ENCODE peak calls at places on chromosomes 13 and 19, in ten cellular contexts. G is mesenchymal stem cell, W is OCI-LY7, Z is cardiac muscle cell, D is neuronal stem cell, I is astrocyte, X is cardiac fibroblast, L is body of pancreas, P is H7, S is astrocyte of the spinal cord. C is an unnamed sample.
A peak's percentile ranks its signal among the peaks of the same experiment; 100 is the strongest.

GRCh38 chr19:5434970-5435641 is 20.1 kb upstream of the ZNRF4 start:
- DNase-seq in G (peak; percentile 77), W (no peak), Z (no peak), D (no peak), I (peak; percentile 96), X (peak; percentile 37), L (no peak), P (peak; percentile 31), S (peak; percentile 88), C (peak; percentile 51)

GRCh38 chr13:99796175-99796819 is 175.3 kb downstream of the ZIC5 start:
- DNase-seq in G (peak; percentile 36), W (peak; percentile 14), Z (peak; percentile 87), D (peak; percentile 80), I (peak; percentile 10), X (peak; percentile 30), L (peak; percentile 14), P (peak; percentile 46), S (peak; percentile 52), C (peak; percentile 8)

GRCh38 chr19:41133260-41133659 is 19.0 kb downstream of the CYP2F1 start:
- DNase-seq in G (no peak), W (no peak), Z (no peak), D (no peak), I (no peak), X (peak; percentile 2), L (no peak), P (peak; percentile 20), S (no peak), C (no peak)

GRCh38 chr19:12064266-12065099 is at the start of gene ZNF844:
- DNase-seq in G (peak; percentile 85), W (peak; percentile 89), Z (peak; percentile 96), D (peak; percentile 83), I (peak; percentile 74), X (peak; percentile 94), L (peak; percentile 99), P (peak; percentile 98), S (peak; percentile 90), C (peak; percentile 35)

GRCh38 chr19:34578751-34579150 is 97.2 kb downstream of the WTIP start:
- DNase-seq in G (no peak), W (no peak), Z (no peak), D (no peak), I (no peak), X (no peak), L (no peak), P (no peak), S (no peak), C (no peak)

GRCh38 chr13:81320516-81320915 is 979.6 kb upstream of the SPRY2 start:
- DNase-seq in G (no peak), W (no peak), Z (no peak), D (no peak), I (no peak), X (no peak), L (no peak), P (no peak), S (no peak), C (no peak)

GRCh38 chr13:36858285-36858684 is 39.3 kb downstream of the RFXAP start:
- DNase-seq in G (peak; percentile 65), W (peak; percentile 82), Z (peak; percentile 80), D (no peak), I (peak; percentile 32), X (peak; percentile 75), L (no peak), P (peak; percentile 49), S (peak; percentile 66), C (no peak)

GRCh38 chr19:16339361-16339725 is 14.7 kb downstream of the KLF2 start:
- DNase-seq in G (no peak), W (no peak), Z (no peak), D (no peak), I (no peak), X (no peak), L (no peak), P (no peak), S (no peak), C (no peak)

GRCh38 chr13:80235131-80235530 is 105.8 kb downstream of the SPRY2 start:
- DNase-seq in G (peak; percentile 48), W (no peak), Z (no peak), D (no peak), I (peak; percentile 32), X (no peak), L (no peak), P (no peak), S (peak; percentile 47), C (peak; percentile 62)

GRCh38 chr13:106680796-106681482 is 113.0 kb upstream of the ARGLU1 start:
- DNase-seq in G (no peak), W (no peak), Z (no peak), D (peak; percentile 69), I (no peak), X (no peak), L (no peak), P (peak; percentile 66), S (no peak), C (no peak)

GRCh38 chr19:611506-611869 is 21.8 kb downstream of the HCN2 start:
- DNase-seq in G (peak; percentile 79), W (no peak), Z (no peak), D (no peak), I (peak; percentile 99), X (peak; percentile 74), L (no peak), P (no peak), S (peak; percentile 98), C (peak; percentile 94)

GRCh38 chr19:48695743-48696352 is at the start of gene FUT2:
- DNase-seq in G (no peak), W (no peak), Z (no peak), D (no peak), I (no peak), X (no peak), L (peak; percentile 90), P (peak; percentile 95), S (no peak), C (no peak)

GRCh38 chr13:22451345-22451744 is 729.4 kb upstream of the SGCG start:
- DNase-seq in G (peak; percentile 16), W (no peak), Z (no peak), D (peak; percentile 86), I (no peak), X (peak; percentile 26), L (peak; percentile 7), P (no peak), S (no peak), C (peak; percentile 60)

GRCh38 chr19:677201-677600 is 1.0 kb downstream of the FSTL3 start:
- DNase-seq in G (peak; percentile 88), W (no peak), Z (no peak), D (no peak), I (peak; percentile 80), X (peak; percentile 89), L (peak; percentile 72), P (peak; percentile 70), S (peak; percentile 85), C (peak; percentile 70)

GRCh38 chr13:66138172-66138811 is 1091.8 kb downstream of the PCDH9 start:
- DNase-seq in G (no peak), W (peak; percentile 93), Z (no peak), D (no peak), I (no peak), X (no peak), L (no peak), P (no peak), S (no peak), C (no peak)

GRCh38 chr19:16778796-16779411 is 50.3 kb upstream of the SIN3B start:
- DNase-seq in G (peak; percentile 75), W (peak; percentile 78), Z (peak; percentile 46), D (peak; percentile 31), I (peak; percentile 22), X (peak; percentile 65), L (peak; percentile 20), P (peak; percentile 83), S (peak; percentile 55), C (peak; percentile 4)

GRCh38 chr19:9566729-9567128 is 17.6 kb downstream of the ZNF121 start:
- DNase-seq in G (no peak), W (peak; percentile 11), Z (no peak), D (no peak), I (no peak), X (no peak), L (no peak), P (no peak), S (peak; percentile 3), C (no peak)

GRCh38 chr19:9570255-9570654 is 14.0 kb downstream of the ZNF121 start:
- DNase-seq in G (no peak), W (no peak), Z (no peak), D (no peak), I (no peak), X (no peak), L (no peak), P (no peak), S (no peak), C (no peak)

DNA sequence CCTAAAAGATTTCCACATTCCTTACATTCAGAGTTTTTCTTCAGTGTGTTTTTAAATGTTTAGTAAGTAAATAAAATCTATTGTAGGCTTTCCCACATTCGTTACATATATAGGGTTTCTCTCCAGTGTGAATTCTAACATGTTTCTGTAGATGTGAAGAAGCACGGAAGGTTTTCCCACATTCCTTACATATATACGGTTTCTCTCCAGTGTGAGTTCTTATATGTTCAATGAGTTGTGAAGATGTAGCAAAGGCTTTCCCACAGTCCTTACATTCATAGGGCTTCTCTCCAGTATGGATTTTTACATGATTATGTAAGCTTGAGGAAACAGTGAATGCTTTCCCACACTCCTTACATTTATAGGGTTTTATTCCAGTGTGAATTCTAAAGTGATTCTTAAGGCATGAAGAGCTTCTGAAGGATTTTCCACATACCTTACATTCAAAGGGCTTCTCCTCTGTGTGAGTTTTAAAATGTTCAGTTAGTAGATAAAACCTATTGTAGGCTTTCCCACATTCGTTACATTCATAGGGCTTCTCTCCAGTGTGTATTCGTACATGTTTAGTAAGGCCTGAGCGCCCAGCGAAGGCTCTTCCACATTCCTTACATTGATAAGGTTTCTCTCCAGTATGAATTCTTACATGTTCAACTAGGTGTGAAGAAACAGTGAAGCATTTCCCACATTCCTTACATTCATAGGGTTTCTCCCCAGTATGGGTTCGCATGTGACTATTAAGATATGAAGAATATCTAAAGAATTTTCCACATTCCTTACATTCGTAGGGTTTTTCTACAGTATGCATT is 18.2 kb downstream of the ZNF121 start:
- DNase-seq in G (peak; percentile 21), W (no peak), Z (no peak), D (no peak), I (peak; percentile 26), X (peak; percentile 15), L (no peak), P (no peak), S (peak; percentile 31), C (no peak)
- H3K4me3 ChIP-seq in G (peak overlapping the region; percentile 63), W (no peak overlapping the region), Z (no peak overlapping the region), D (no peak overlapping the region), I (no peak overlapping the region), X (no peak overlapping the region), L (no peak overlapping the region), P (no peak overlapping the region), S (no peak overlapping the region), C (no peak overlapping the region)

GRCh38 chr19:52987221-52987620 is 24.5 kb upstream of the ZNF816 start:
- DNase-seq in G (no peak), W (no peak), Z (no peak), D (no peak), I (no peak), X (no peak), L (no peak), P (no peak), S (no peak), C (no peak)
- H3K4me3 ChIP-seq in G (no peak overlapping the region), W (no peak overlapping the region), Z (no peak overlapping the region), D (no peak overlapping the region), I (no peak overlapping the region), X (no peak overlapping the region), L (no peak overlapping the region), P (no peak overlapping the region), S (no peak overlapping the region), C (no peak overlapping the region)

GRCh38 chr19:46428278-46429141 is at the start of gene PNMA8C:
- DNase-seq in G (peak; percentile 61), W (peak; percentile 87), Z (peak; percentile 72), D (peak; percentile 89), I (peak; percentile 29), X (peak; percentile 63), L (peak; percentile 59), P (peak; percentile 92), S (peak; percentile 59), C (no peak)
- H3K4me3 ChIP-seq in G (peak within 1 kb of the TSS; percentile 65), W (peak within 1 kb of the TSS; percentile 64), Z (no peak within 1 kb of the TSS), D (peak within 1 kb of the TSS; percentile 63), I (no peak within 1 kb of the TSS), X (peak within 1 kb of the TSS; percentile 4), L (no peak within 1 kb of the TSS), P (peak within 1 kb of the TSS; percentile 31), S (peak within 1 kb of the TSS; percentile 22), C (no peak within 1 kb of the TSS)

GRCh38 chr19:33497151-33497777 is 24.3 kb downstream of the PEPD start:
- DNase-seq in G (no peak), W (no peak), Z (no peak), D (no peak), I (no peak), X (no peak), L (no peak), P (no peak), S (no peak), C (no peak)
- H3K4me3 ChIP-seq in G (no peak overlapping the region), W (no peak overlapping the region), Z (no peak overlapping the region), D (no peak overlapping the region), I (no peak overlapping the region), X (no peak overlapping the region), L (no peak overlapping the region), P (no peak overlapping the region), S (no peak overlapping the region), C (no peak overlapping the region)

C was measured in skeletal muscle cell.